ENCODE peak calls at places on chromosomes 13 and 19, in four cellular contexts. Z is K562, X is HepG2, J is H1. D is an unnamed sample.

GRCh38 chr13:68027311-68027710 is 797.2 kb upstream of the PCDH9 start:
- DNase-seq in Z (no peak), J (no peak), X (no peak), D (no peak)

GRCh38 chr19:18589380-18590272 is 1.0 kb downstream of the REX1BD start:
- DNase-seq in J (peak), Z (peak), X (peak), D (peak)

GRCh38 chr13:59038824-59039223 is 1124.9 kb downstream of the DIAPH3 start:
- DNase-seq in J (no peak), Z (no peak), X (no peak), D (no peak)

GRCh38 chr13:38944219-38944618 is 46.4 kb downstream of the STOML3 start:
- DNase-seq in X (no peak), Z (no peak), J (no peak), D (no peak)

GRCh38 chr13:90951663-90952062 is 395.8 kb upstream of the MIR17HG start:
- DNase-seq in Z (no peak), J (no peak), X (no peak), D (peak)

GRCh38 chr13:42146359-42146758 is 97.9 kb downstream of the DGKH start:
- DNase-seq in Z (no peak), J (no peak), X (no peak), D (no peak)

GRCh38 chr19:18483119-18483518 is 38.8 kb downstream of the ELL start:
- DNase-seq in J (no peak), X (no peak), Z (no peak), D (no peak)

GRCh38 chr13:27839809-27840467 is 47.7 kb downstream of the GSX1 start:
- DNase-seq in Z (no peak), X (no peak), J (no peak), D (peak)

GRCh38 chr19:58001895-58002369 is 688 bp downstream of the ZNF606 start:
- DNase-seq in X (peak), J (no peak), Z (no peak), D (no peak)

GRCh38 chr19:30653646-30654386 is 281.6 kb downstream of the ZNF536 start:
- DNase-seq in Z (no peak), J (no peak), X (no peak), D (no peak)

GRCh38 chr13:85283408-85283807 is 515.8 kb downstream of the SLITRK6 start:
- DNase-seq in J (no peak), Z (no peak), X (no peak), D (no peak)

GRCh38 chr19:41802770-41803169 is 6.4 kb downstream of the CEACAM3 start:
- DNase-seq in X (no peak), Z (no peak), J (no peak), D (no peak)

GRCh38 chr13:66700336-66700735 is 529.8 kb downstream of the PCDH9 start:
- DNase-seq in J (no peak), X (no peak), Z (no peak), D (no peak)

GRCh38 chr19:53160350-53160749 is 1.5 kb upstream of the ZNF347 start:
- DNase-seq in X (no peak), J (no peak), Z (no peak), D (no peak)

GRCh38 chr13:31073859-31074718 is 87.6 kb downstream of the HSPH1 start:
- DNase-seq in X (no peak), Z (no peak), J (no peak), D (no peak)

GRCh38 chr13:24851546-24851945 is 87.6 kb downstream of the RNF17 start:
- DNase-seq in J (no peak), X (no peak), Z (no peak), D (no peak)

GRCh38 chr19:35755550-35756371 is 1.1 kb downstream of the HSPB6 start:
- DNase-seq in Z (no peak), X (no peak), J (no peak), D (no peak)

GRCh38 chr19:35266904-35267817 is 1.6 kb upstream of the USF2 start:
- DNase-seq in Z (peak), X (no peak), J (peak), D (peak)

GRCh38 chr13:74560325-74560724 is 426.1 kb upstream of the KLF12 start:
- DNase-seq in J (no peak), X (no peak), Z (no peak), D (no peak)

GRCh38 chr13:81539643-81540150 is 1198.8 kb upstream of the SPRY2 start:
- DNase-seq in J (no peak), X (no peak), Z (no peak), D (no peak)

DNA sequence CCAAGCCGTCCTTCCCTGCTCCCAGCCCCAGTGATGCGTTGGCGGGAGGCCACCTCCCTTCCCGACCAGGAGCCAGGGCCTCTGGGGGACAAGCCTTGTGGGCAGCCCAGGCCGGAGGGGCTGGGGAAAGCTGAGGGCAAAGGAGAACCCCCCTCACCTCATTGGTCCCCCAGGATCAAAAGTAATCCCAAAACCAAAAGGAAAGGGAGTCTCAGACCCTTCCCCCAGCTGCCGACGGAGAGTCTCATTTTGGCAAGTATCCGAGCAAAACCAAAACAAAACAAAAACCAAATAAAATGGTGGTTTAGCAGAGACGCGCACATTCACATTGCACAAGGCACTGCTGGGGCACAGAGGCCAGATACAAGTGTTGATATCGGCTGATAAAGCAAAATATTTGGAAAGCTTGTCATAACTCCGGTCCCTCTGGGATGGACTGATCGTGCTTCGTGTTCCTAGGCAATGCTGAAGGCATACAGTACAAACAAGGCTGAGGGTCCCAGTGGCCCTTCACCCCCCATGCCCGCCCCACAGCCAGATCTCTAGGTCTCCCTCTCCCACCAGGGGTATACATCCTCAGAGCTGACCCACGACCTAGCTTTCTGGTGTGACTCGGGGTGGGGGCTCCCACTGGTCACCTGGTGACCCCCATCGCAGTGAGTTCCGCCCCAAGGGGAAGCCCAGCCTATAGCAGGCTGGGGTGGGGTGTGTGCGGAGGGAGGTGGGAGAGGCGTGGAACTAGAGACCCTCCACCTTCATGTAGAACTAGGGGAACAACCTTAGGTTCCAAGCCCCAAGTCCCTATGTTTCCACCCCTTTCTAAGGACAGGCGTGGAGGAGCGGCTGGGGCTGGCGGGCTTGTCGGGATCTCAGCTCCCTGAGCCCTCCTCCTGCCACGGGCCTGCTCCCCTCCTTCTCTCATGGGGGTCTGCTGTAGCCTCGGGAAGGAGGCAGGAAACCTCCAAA is 2.0 kb downstream of the CEBPA start:
- DNase-seq in Z (no peak), J (peak), X (peak), D (no peak)
- TF ChIP-seq CEBPB in Z (no peak), J (no peak), X (peak), D (no peak)

GRCh38 chr13:113667771-113668490 is 912 bp downstream of the GRK1 start:
- DNase-seq in Z (no peak), X (no peak), J (no peak), D (no peak)
- TF ChIP-seq RNF2 in Z (no peak), X (no peak), J (no peak), D (no peak)

DNA sequence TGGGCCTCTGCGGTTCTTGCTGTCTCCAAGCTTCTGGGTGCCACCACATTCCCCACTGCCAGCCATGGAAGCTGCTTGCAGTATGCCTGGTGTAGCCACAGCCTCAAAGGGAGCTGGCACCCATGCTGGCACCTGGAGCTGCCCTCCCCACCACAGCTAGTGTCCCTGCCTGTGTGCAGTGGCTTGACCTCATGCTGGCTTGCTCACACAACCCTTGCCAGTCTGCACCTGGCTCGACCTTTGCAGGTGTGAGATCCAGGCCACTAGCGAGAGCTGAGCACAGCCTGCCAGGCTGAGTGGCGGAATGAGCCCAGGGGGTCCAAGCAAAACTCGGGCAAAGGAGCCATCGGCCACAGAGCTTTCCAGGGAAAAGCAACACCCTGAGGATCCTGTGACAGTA is 236.7 kb upstream of the CSNK1A1L start:
- DNase-seq in X (no peak), Z (no peak), J (no peak), D (no peak)
- TF ChIP-seq CEBPB in X (no peak), Z (no peak), J (no peak), D (no peak)

GRCh38 chr13:78228940-78229339 is 310.3 kb upstream of the EDNRB start:
- DNase-seq in X (no peak), J (no peak), Z (no peak), D (no peak)
- TF ChIP-seq RNF2 in X (no peak), J (no peak), Z (no peak), D (no peak)

DNA sequence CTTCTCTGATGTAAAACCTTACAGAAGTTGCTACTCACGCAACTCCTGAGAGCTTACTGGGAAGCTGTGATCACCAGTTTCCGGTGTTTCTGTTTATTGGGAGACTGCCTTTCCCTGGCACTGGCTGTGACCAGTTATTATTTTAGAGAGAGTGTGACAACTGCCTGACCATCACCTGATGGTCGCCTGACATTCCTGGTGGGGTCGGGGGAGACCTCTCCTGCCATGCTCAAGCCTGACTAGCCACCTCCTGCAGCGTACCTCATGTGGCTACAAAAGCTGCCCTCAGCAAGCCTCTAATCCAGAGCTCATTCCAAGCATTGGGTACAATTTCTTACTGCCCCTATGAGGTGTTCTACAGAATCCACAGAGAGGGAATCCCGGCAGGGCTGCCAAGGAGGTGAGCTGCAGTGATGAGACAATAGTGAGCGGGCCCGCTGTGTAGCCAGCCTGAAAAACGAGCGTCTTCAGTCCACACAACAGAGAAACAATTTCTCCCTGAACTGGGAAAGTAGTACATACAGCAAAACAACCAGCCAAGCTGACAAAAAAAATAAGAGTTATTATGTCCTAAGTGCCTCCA is 28.7 kb downstream of the GJA3 start:
- DNase-seq in Z (no peak), X (no peak), J (no peak), D (no peak)
- TF ChIP-seq CEBPB in Z (no peak), X (no peak), J (no peak), D (no peak)

GRCh38 chr13:20489185-20489820 is 36.4 kb downstream of the CRYL1 start:
- DNase-seq in X (no peak), Z (no peak), J (no peak), D (no peak)

GRCh38 chr13:20494656-20495055 is 31.0 kb downstream of the CRYL1 start:
- DNase-seq in Z (no peak), X (no peak), J (no peak), D (no peak)

GRCh38 chr13:20495087-20496023 is 30.3 kb downstream of the CRYL1 start:
- DNase-seq in X (peak), Z (peak), J (peak), D (peak)

GRCh38 chr13:20492641-20493040 is 33.0 kb downstream of the CRYL1 start:
- DNase-seq in X (peak), Z (peak), J (peak), D (peak)

DNA sequence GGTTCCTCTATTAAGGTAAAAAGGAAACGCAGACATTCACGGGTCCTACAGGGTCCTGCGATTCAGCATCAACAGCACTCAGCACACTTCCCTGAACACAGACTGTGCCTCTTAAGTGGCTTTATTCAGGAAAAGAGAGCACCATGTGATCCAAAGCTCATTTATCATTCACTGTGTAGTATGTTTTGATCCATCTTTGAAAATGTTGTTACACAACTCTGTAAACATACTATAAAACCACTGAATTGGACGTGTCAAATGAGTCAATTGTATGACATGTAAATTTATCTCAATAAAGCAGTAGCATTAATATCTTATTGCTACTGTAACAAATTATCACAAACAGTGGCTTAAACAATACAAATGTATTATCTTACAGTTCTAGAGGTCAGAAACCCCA is 33.6 kb downstream of the CRYL1 start:
- DNase-seq in Z (no peak), X (no peak), J (no peak), D (no peak)
- TF ChIP-seq RNF2 in Z (no peak), X (no peak), J (no peak), D (no peak)

GRCh38 chr19:50332264-50333038 is 3.3 kb upstream of the KCNC3 start:
- DNase-seq in J (peak), X (no peak), Z (no peak), D (no peak)
- TF ChIP-seq CEBPB in J (no peak), X (no peak), Z (no peak), D (no peak)

GRCh38 chr13:40194204-40194806 is 472.1 kb downstream of the FOXO1 start:
- DNase-seq in Z (no peak), X (no peak), J (no peak), D (no peak)
- TF ChIP-seq RNF2 in Z (no peak), X (no peak), J (no peak), D (no peak)